ENCODE peak calls at places on chromosome 21, in eight cellular contexts. B is Daoy; F is NCI-H774; A is stimulated activated CD8-positive, alpha-beta memory T cell treated with anti-CD3 and anti-CD28 coated beads, Interleukin-4, amount 100 ng/mL, for 4 hours; J is astrocyte; E is right cardiac atrium; O is lower leg skin; L is AG09319. S is an unnamed sample.
A peak's percentile ranks its signal among the peaks of the same experiment; 100 is the strongest.

GRCh38 chr21:39317134-39318090 is 4.0 kb upstream of the BRWD1 start:
- DNase-seq in A (no peak), J (no peak), F (no peak), B (no peak), E (no peak), L (no peak), O (no peak), S (no peak)

GRCh38 chr21:33403128-33403785 is at the start of gene IFNGR2:
- DNase-seq in B (peak; percentile 74), O (no peak), L (no peak), E (peak; percentile 84), A (no peak), F (no peak), J (no peak), S (peak; percentile 40)

GRCh38 chr21:26389971-26390641 is 183.0 kb downstream of the CYYR1 start:
- DNase-seq in O (no peak), F (no peak), B (no peak), A (no peak), J (peak; percentile 66), E (no peak), L (no peak), S (peak; percentile 79)

GRCh38 chr21:36854391-36854790 is 112.1 kb downstream of the HLCS start:
- DNase-seq in B (peak; percentile 58), A (no peak), J (no peak), E (no peak), L (no peak), O (no peak), F (no peak), S (peak; percentile 49)

GRCh38 chr21:35906587-35906986 is 153.7 kb downstream of the SETD4 start:
- DNase-seq in F (no peak), J (no peak), L (no peak), A (no peak), O (no peak), E (no peak), B (no peak), S (no peak)

GRCh38 chr21:45822429-45823099 is 159.0 kb upstream of the COL6A1 start:
- DNase-seq in L (no peak), F (no peak), J (no peak), E (peak; percentile 36), A (no peak), O (peak; percentile 65), B (no peak), S (no peak)

GRCh38 chr21:43318841-43319781 is 107.8 kb downstream of the SIK1 start:
- DNase-seq in O (no peak), L (no peak), J (peak; percentile 47), E (peak; percentile 57), A (no peak), B (peak; percentile 87), F (no peak), S (peak; percentile 37)

GRCh38 chr21:33266050-33266783 is at the start of gene IL10RB:
- DNase-seq in E (peak; percentile 92), F (peak; percentile 62), B (peak; percentile 73), L (no peak), J (peak; percentile 25), O (peak; percentile 92), A (peak; percentile 31), S (peak; percentile 62)

GRCh38 chr21:41061701-41062100 is 106.3 kb upstream of the BACE2 start:
- DNase-seq in J (no peak), F (no peak), O (no peak), A (no peak), B (no peak), E (no peak), L (no peak), S (no peak)

GRCh38 chr21:25582164-25582563 is 25.1 kb downstream of the MRPL39 start:
- DNase-seq in A (no peak), B (no peak), O (no peak), F (no peak), E (no peak), J (no peak), L (no peak), S (no peak)

GRCh38 chr21:45361033-45361997 is 43.6 kb upstream of the COL18A1 start:
- DNase-seq in L (no peak), B (no peak), A (no peak), O (no peak), E (peak; percentile 55), F (no peak), J (no peak), S (no peak)

GRCh38 chr21:45573452-45574035 is 31.3 kb upstream of the SLC19A1 start:
- DNase-seq in A (no peak), J (no peak), L (no peak), O (peak; percentile 50), B (no peak), E (no peak), F (no peak), S (peak; percentile 40)

GRCh38 chr21:44773291-44773932 is 28.2 kb downstream of the UBE2G2 start:
- DNase-seq in A (no peak), B (peak; percentile 43), L (no peak), F (peak; percentile 50), O (peak; percentile 72), E (peak; percentile 37), J (no peak), S (no peak)

GRCh38 chr21:14551741-14552140 is 5.6 kb upstream of the SAMSN1 start:
- DNase-seq in O (no peak), E (no peak), A (no peak), B (no peak), L (no peak), J (no peak), F (no peak), S (no peak)

GRCh38 chr21:37909936-37910335 is 6.3 kb downstream of the KCNJ6 start:
- DNase-seq in O (no peak), B (no peak), J (no peak), E (no peak), A (no peak), F (no peak), L (no peak), S (no peak)

GRCh38 chr21:37849703-37850102 is 66.6 kb downstream of the KCNJ6 start:
- DNase-seq in L (no peak), J (peak; percentile 89), B (peak; percentile 33), A (no peak), E (no peak), O (no peak), F (no peak), S (peak; percentile 77)

GRCh38 chr21:30227633-30228404 is 11.9 kb upstream of the CLDN8 start:
- DNase-seq in O (no peak), J (peak; percentile 77), B (peak; percentile 91), A (no peak), F (no peak), L (peak; percentile 44), E (no peak), S (peak; percentile 99)